ENCODE peak calls at places on chromosomes 2 and 18, in ten cellular contexts. V is sigmoid colon, P is cardiac fibroblast, Z is HFFc6, B is neural crest cell, X is dorsolateral prefrontal cortex, S is cardiac muscle cell, W is A549, L is fibroblast of lung, G is brain microvascular endothelial cell. H is an unnamed sample.

GRCh38 chr2:217437289-217437688 is 565.5 kb downstream of the TNS1 start:
- DNase-seq in V (no peak), P (no peak), Z (no peak), B (no peak), X (no peak), S (no peak), W (no peak), L (peak; percentile 33), G (no peak), H (no peak)

GRCh38 chr2:206696910-206697309 is 21.3 kb downstream of the DYTN start:
- DNase-seq in V (no peak), P (no peak), Z (no peak), B (no peak), X (no peak), S (no peak), W (no peak), L (no peak), G (no peak), H (no peak)

GRCh38 chr2:174048238-174048637 is 83.1 kb upstream of the SP3 start:
- DNase-seq in V (no peak), P (no peak), Z (no peak), B (no peak), X (no peak), S (no peak), W (no peak), L (no peak), G (no peak), H (no peak)

GRCh38 chr18:3912705-3913104 is 462.7 kb downstream of the TGIF1 start:
- DNase-seq in V (no peak), P (no peak), Z (no peak), B (no peak), X (no peak), S (no peak), W (no peak), L (peak; percentile 28), G (no peak), H (no peak)

GRCh38 chr18:21703241-21703820 is 1.2 kb downstream of the ABHD3 start:
- DNase-seq in V (no peak), P (peak; percentile 54), Z (no peak), B (peak; percentile 14), X (no peak), S (no peak), W (no peak), L (peak; percentile 11), G (no peak), H (no peak)

GRCh38 chr18:26003391-26003790 is 87.0 kb downstream of the SS18 start:
- DNase-seq in V (no peak), P (peak; percentile 17), Z (no peak), B (no peak), X (no peak), S (peak; percentile 33), W (no peak), L (no peak), G (no peak), H (no peak)

GRCh38 chr2:44120428-44120827 is 48.2 kb upstream of the PPM1B start:
- DNase-seq in V (no peak), P (peak; percentile 78), Z (peak; percentile 92), B (no peak), X (no peak), S (no peak), W (no peak), L (peak; percentile 88), G (peak; percentile 74), H (peak; percentile 90)

GRCh38 chr2:74314107-74314506 is 29.1 kb downstream of the SLC4A5 start:
- DNase-seq in V (no peak), P (no peak), Z (no peak), B (no peak), X (no peak), S (no peak), W (no peak), L (no peak), G (no peak), H (no peak)

GRCh38 chr18:12408247-12408869 is 629 bp downstream of the PRELID3A start:
- DNase-seq in V (no peak), P (peak; percentile 42), Z (no peak), B (peak; percentile 18), X (no peak), S (peak; percentile 69), W (peak; percentile 19), L (peak; percentile 33), G (no peak), H (peak; percentile 38)

DNA sequence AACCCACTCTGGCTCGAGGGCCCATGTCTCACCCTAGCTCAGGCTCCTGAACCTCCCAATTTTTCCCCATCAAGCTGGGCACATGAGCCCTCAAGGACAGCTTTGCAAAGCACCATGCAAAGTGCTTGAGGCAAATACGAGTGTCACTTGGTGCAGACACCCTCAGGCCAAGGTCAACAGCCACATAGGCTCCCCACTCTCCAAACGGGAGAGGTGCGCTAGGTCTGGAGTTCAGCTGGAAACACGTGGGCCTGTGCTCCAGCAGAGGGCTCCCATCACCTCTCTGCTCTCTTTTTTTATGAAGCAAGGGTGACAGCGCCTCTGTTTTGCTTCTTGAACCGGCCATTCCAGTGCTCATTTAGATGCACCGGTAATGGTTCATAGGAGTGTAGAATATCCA is 11.9 kb upstream of the ARHGAP25 start:
- DNase-seq in V (no peak), P (no peak), Z (no peak), B (no peak), X (no peak), S (no peak), W (no peak), L (no peak), G (no peak), H (no peak)
- TF ChIP-seq CTCF in V (no peak), P (peak; percentile 12), Z (peak; percentile 46), B (no peak), X (no peak), S (peak; percentile 22), W (peak; percentile 7), L (no peak), G (peak; percentile 35), H (peak; percentile 21)

GRCh38 chr2:224359569-224359968 is 42.3 kb downstream of the FAM124B start:
- DNase-seq in V (no peak), P (peak; percentile 8), Z (no peak), B (no peak), X (no peak), S (peak; percentile 35), W (peak; percentile 8), L (no peak), G (no peak), H (peak; percentile 12)
- TF ChIP-seq CTCF in V (no peak), P (peak; percentile 44), Z (peak; percentile 64), B (peak; percentile 48), X (no peak), S (peak; percentile 49), W (peak; percentile 5), L (no peak), G (peak; percentile 72), H (peak; percentile 56)

GRCh38 chr2:104678181-104678580 is 175.7 kb upstream of the POU3F3 start:
- DNase-seq in V (no peak), P (no peak), Z (no peak), B (no peak), X (no peak), S (no peak), W (no peak), L (no peak), G (no peak), H (no peak)
- TF ChIP-seq CTCF in V (no peak), P (no peak), Z (no peak), B (no peak), X (no peak), S (no peak), W (no peak), L (no peak), G (no peak), H (no peak)

GRCh38 chr18:48640566-48641270 is 101.9 kb downstream of the CTIF start:
- DNase-seq in V (no peak), P (no peak), Z (no peak), B (no peak), X (peak; percentile 26), S (no peak), W (no peak), L (peak; percentile 71), G (peak; percentile 35), H (no peak)

GRCh38 chr18:48644029-48644428 is 105.2 kb downstream of the CTIF start:
- DNase-seq in V (no peak), P (no peak), Z (no peak), B (no peak), X (no peak), S (no peak), W (no peak), L (no peak), G (no peak), H (no peak)

GRCh38 chr18:48643262-48643661 is 104.4 kb downstream of the CTIF start:
- DNase-seq in V (no peak), P (no peak), Z (no peak), B (no peak), X (no peak), S (no peak), W (no peak), L (no peak), G (no peak), H (no peak)

GRCh38 chr18:48642503-48642902 is 103.7 kb downstream of the CTIF start:
- DNase-seq in V (no peak), P (no peak), Z (no peak), B (no peak), X (no peak), S (no peak), W (no peak), L (no peak), G (no peak), H (no peak)

DNA sequence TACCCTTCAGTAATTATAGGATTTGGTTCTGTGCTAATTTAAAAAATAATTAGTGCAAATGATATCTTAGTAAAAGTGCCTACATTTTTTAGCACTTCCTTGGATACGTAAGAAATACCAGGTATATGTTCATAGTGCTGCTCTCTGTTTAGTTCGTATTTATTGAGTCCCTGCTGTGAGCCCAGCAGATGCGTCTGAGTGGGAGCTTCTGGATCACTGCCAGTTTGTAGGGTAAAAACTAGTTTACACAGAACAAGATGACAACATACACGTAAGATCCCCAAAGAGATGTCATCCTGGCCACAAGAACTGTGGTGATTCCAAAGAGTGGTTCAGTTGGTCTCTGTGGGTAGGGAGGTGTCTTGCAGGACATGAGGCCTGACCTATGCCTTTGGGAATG is 103.2 kb downstream of the CTIF start:
- DNase-seq in V (no peak), P (no peak), Z (no peak), B (no peak), X (no peak), S (no peak), W (no peak), L (no peak), G (no peak), H (no peak)
- TF ChIP-seq CTCF in V (no peak), P (no peak), Z (no peak), B (no peak), X (no peak), S (no peak), W (no peak), L (no peak), G (no peak), H (no peak)

GRCh38 chr2:98615481-98615880 is 7.1 kb downstream of the UNC50 start:
- DNase-seq in V (no peak), P (no peak), Z (no peak), B (no peak), X (no peak), S (no peak), W (peak; percentile 25), L (no peak), G (no peak), H (no peak)
- TF ChIP-seq CTCF in V (no peak), P (peak; percentile 16), Z (peak; percentile 28), B (peak; percentile 29), X (no peak), S (no peak), W (no peak), L (no peak), G (peak; percentile 46), H (no peak)

GRCh38 chr2:231489990-231490389 is 25.7 kb upstream of the NCL start:
- DNase-seq in V (no peak), P (no peak), Z (peak; percentile 35), B (peak; percentile 25), X (peak; percentile 46), S (no peak), W (peak; percentile 35), L (no peak), G (peak; percentile 24), H (no peak)
- TF ChIP-seq CTCF in V (peak; percentile 7), P (peak; percentile 42), Z (peak; percentile 66), B (peak; percentile 40), X (no peak), S (peak; percentile 41), W (peak; percentile 31), L (peak; percentile 30), G (peak; percentile 57), H (peak; percentile 47)